ENCODE peak calls at places on chromosomes 3 and 15, in five cellular contexts. G, Y, M, X and D are unnamed samples.

GRCh38 chr15:38068600-38068999 is 134.2 kb downstream of the TMCO5A start:
- DNase-seq in G (no peak), Y (no peak), M (no peak), X (no peak), D (no peak)

GRCh38 chr15:66940368-66940767 is 125.0 kb upstream of the SMAD3 start:
- DNase-seq in X (peak), Y (no peak), M (no peak), G (no peak), D (no peak)

GRCh38 chr15:51917493-51917892 is 54.1 kb downstream of the LEO1 start:
- DNase-seq in Y (peak), M (peak), X (no peak), G (peak), D (peak)

GRCh38 chr3:60363817-60364216 is 887.4 kb downstream of the FHIT start:
- DNase-seq in X (no peak), M (no peak), G (no peak), Y (no peak), D (no peak)

GRCh38 chr3:196788509-196788908 is 48.9 kb downstream of the PAK2 start:
- DNase-seq in Y (peak), G (no peak), M (no peak), X (no peak), D (no peak)

GRCh38 chr3:10516835-10517465 is 11.6 kb upstream of the ATP2B2 start:
- DNase-seq in G (no peak), X (no peak), Y (no peak), M (no peak), D (no peak)

GRCh38 chr3:10419637-10420232 is 85.7 kb downstream of the ATP2B2 start:
- DNase-seq in Y (no peak), M (no peak), G (no peak), X (no peak), D (no peak)

GRCh38 chr3:18438586-18438985 is 13.4 kb upstream of the SATB1 start:
- DNase-seq in M (no peak), G (no peak), X (no peak), Y (no peak), D (no peak)

GRCh38 chr15:66429117-66429516 is 42.4 kb downstream of the MAP2K1 start:
- DNase-seq in M (no peak), G (no peak), X (no peak), Y (no peak), D (no peak)

GRCh38 chr3:149080011-149080698 is 6.2 kb downstream of the HLTF start:
- DNase-seq in G (no peak), Y (no peak), M (no peak), X (no peak), D (no peak)

GRCh38 chr3:105260385-105260784 is 106.3 kb upstream of the ALCAM start:
- DNase-seq in Y (no peak), G (no peak), M (no peak), X (no peak), D (peak)

GRCh38 chr15:52481915-52482314 is 46.8 kb downstream of the MYO5A start:
- DNase-seq in M (no peak), Y (no peak), G (no peak), X (peak), D (peak)

GRCh38 chr15:65264877-65265430 is 21.7 kb downstream of the PARP16 start:
- DNase-seq in X (no peak), M (no peak), Y (no peak), G (no peak), D (no peak)

GRCh38 chr3:108471346-108471935 is 39.0 kb downstream of the MYH15 start:
- DNase-seq in X (no peak), M (no peak), Y (no peak), G (no peak), D (peak)

GRCh38 chr15:65373163-65373651 is 4.6 kb downstream of the IGDCC3 start:
- DNase-seq in X (no peak), M (no peak), Y (no peak), G (peak), D (no peak)

GRCh38 chr3:57659810-57660439 is 33.0 kb downstream of the DENND6A start:
- DNase-seq in X (no peak), Y (no peak), G (no peak), M (no peak), D (no peak)

GRCh38 chr3:179695672-179696313 is 43.0 kb downstream of the USP13 start:
- DNase-seq in G (no peak), X (no peak), M (no peak), Y (no peak), D (no peak)

GRCh38 chr3:178971614-178972013 is 100.0 kb downstream of the ZMAT3 start:
- DNase-seq in X (no peak), M (no peak), Y (no peak), G (no peak), D (peak)

GRCh38 chr15:96220657-96221056 is 109.8 kb upstream of the NR2F2 start:
- DNase-seq in X (no peak), M (no peak), Y (no peak), G (no peak), D (no peak)

GRCh38 chr3:71487418-71487817 is 96.1 kb downstream of the FOXP1 start:
- DNase-seq in Y (no peak), G (no peak), X (no peak), M (no peak), D (no peak)

GRCh38 chr3:159929181-159929893 is 59.3 kb upstream of the IL12A start:
- DNase-seq in X (no peak), Y (no peak), G (peak), M (no peak), D (no peak)

GRCh38 chr15:38176696-38177095 is 75.9 kb upstream of the SPRED1 start:
- DNase-seq in Y (no peak), M (no peak), X (no peak), G (no peak), D (no peak)

GRCh38 chr3:146117406-146118285 is 43.3 kb downstream of the PLOD2 start:
- DNase-seq in Y (no peak), M (no peak), G (no peak), X (no peak), D (no peak)

GRCh38 chr3:4596596-4596995 is 103.4 kb downstream of the ITPR1 start:
- DNase-seq in M (no peak), G (no peak), Y (peak), X (no peak), D (no peak)

GRCh38 chr15:70063284-70063991 is 34.3 kb downstream of the TLE3 start:
- DNase-seq in X (no peak), G (no peak), Y (no peak), M (no peak), D (no peak)

GRCh38 chr3:101466465-101467309 is 46.3 kb downstream of the SENP7 start:
- DNase-seq in Y (no peak), G (peak), X (no peak), M (peak), D (no peak)

GRCh38 chr15:43517354-43518072 is at the start of gene MAP1A:
- DNase-seq in Y (peak), X (no peak), G (no peak), M (peak), D (no peak)

GRCh38 chr15:33030315-33030714 is 164.2 kb downstream of the FMN1 start:
- DNase-seq in X (no peak), G (no peak), Y (no peak), M (no peak), D (no peak)

GRCh38 chr3:114863848-114864247 is 283.2 kb downstream of the ZBTB20 start:
- DNase-seq in X (no peak), M (no peak), G (no peak), Y (no peak), D (no peak)

GRCh38 chr3:56130036-56130435 is 338.2 kb downstream of the ERC2 start:
- DNase-seq in Y (no peak), X (no peak), G (no peak), M (no peak), D (no peak)

GRCh38 chr3:155960060-155960459 is 89.6 kb downstream of the GMPS start:
- DNase-seq in Y (no peak), G (no peak), M (no peak), X (no peak), D (no peak)

GRCh38 chr3:40876496-40876895 is 322.8 kb upstream of the CTNNB1 start:
- DNase-seq in G (peak), Y (no peak), M (no peak), X (no peak), D (no peak)

GRCh38 chr15:90610220-90610619 is 80.5 kb downstream of the CRTC3 start:
- DNase-seq in Y (no peak), G (no peak), X (no peak), M (no peak), D (no peak)

GRCh38 chr15:68416158-68416535 is 15.8 kb downstream of the ITGA11 start:
- DNase-seq in M (no peak), G (no peak), X (no peak), Y (no peak), D (no peak)

GRCh38 chr15:60963557-60963956 is 265.5 kb downstream of the RORA start:
- DNase-seq in M (no peak), X (no peak), G (no peak), Y (no peak), D (no peak)

GRCh38 chr3:17901893-17902292 is 159.5 kb upstream of the TBC1D5 start:
- DNase-seq in G (no peak), X (no peak), M (no peak), Y (no peak), D (no peak)

GRCh38 chr15:59689626-59690236 is 611 bp upstream of the BNIP2 start:
- DNase-seq in G (peak), M (peak), X (no peak), Y (no peak), D (peak)
- TF ChIP-seq SP1 in G (no peak), M (no peak), X (no peak), Y (no peak), D (no peak)

DNA sequence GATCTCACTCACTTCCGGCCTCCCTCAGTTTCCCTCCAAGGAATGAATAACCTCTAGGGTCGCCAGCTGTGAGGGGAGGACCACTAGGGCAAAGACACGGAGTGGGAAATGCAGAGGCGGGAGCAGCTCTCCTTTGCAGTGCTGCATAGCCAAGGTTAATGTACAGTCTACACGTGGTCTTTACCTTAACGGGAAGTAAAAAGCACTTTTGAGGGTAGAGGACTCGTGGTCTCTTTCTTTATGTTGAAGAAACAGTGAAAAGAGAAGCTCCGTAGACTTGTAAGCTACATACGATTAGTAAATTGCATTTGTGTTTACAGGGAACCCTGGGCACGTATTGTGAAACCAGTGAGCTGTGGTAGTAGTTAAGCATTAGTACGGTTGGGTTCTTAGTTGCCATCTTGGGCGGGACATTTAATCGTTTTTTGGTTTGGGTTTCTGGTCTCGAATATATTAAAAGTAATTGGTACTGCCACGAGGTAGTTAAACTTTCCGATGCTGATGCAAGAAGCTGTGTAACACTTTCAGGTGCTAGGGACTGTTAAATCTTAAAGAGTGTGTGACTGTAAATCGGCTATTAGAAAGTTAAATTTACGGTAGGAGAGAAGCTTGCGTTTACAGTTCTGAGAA is 828 bp downstream of the U2SURP start:
- DNase-seq in M (no peak), G (peak), Y (peak), X (no peak), D (no peak)
- TF ChIP-seq SP1 in M (no peak), G (no peak), Y (no peak), X (no peak), D (no peak)

GRCh38 chr3:188900421-188900941 is 271.3 kb upstream of the TPRG1 start:
- DNase-seq in Y (no peak), M (no peak), X (no peak), G (no peak), D (peak)
- TF ChIP-seq SP1 in Y (no peak), M (no peak), X (no peak), G (no peak), D (peak)

DNA sequence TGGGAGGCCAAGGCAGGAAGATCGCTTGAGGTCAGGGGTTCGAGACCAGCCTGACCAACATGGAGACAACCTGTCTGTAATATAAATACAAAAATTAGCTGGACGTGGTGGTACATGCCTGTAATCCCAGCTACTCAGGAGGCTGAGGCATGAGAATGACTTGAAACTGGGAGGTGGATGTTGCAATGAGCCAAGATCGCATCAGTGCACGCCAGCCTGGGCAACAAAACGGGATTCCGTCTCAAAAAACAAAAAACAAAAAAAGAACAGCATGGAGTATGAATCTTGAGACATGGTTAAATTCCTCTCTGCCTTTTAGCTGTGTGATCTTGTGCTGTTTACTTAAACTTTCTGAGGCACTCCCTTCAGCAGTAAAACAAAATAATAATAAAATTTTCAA is 244.9 kb downstream of the FGF12 start:
- DNase-seq in M (no peak), X (no peak), G (no peak), Y (no peak), D (no peak)
- TF ChIP-seq SP1 in M (no peak), X (no peak), G (no peak), Y (no peak), D (no peak)

GRCh38 chr15:45276851-45277250 is 24.8 kb downstream of the SLC28A2 start:
- DNase-seq in M (no peak), X (peak), Y (peak), G (peak), D (no peak)
- TF ChIP-seq SP1 in M (no peak), X (no peak), Y (no peak), G (no peak), D (no peak)

GRCh38 chr15:42110367-42110766 is 16.0 kb upstream of the PLA2G4D start:
- DNase-seq in X (no peak), G (no peak), Y (no peak), M (no peak), D (no peak)
- TF ChIP-seq SP1 in X (no peak), G (no peak), Y (no peak), M (no peak), D (no peak)

GRCh38 chr3:64873400-64873799 is 185.6 kb upstream of the ADAMTS9 start:
- DNase-seq in X (no peak), M (no peak), Y (no peak), G (no peak), D (no peak)
- TF ChIP-seq SP1 in X (no peak), M (no peak), Y (no peak), G (no peak), D (no peak)

DNA sequence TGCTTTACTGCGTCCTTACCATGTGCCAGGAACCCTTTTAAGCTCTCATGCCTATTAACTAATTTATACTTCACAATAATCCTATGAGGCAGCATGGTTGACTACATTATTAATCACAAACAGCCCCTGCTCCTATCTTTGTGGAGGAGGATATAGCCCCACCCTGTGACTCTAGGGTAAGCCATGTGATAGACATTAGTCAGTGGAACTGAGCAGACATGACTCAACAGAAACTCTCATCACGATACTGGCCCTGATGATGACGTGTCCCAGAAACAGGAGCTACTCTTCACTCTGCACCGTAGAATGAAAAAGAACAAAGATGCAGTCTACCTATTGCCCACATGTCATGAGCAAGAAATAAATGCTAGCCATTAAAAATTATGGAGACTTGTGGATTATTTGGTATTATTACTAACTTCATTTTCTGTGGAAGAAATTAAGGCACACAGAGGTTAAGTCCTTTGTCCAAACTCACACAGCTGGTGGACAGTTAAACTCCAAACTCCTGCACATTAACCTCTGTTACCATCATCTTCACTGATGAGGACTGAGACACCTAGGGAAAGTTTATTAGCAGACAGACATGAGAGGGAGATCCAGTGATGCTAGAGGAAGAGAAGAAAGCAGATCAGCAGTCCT is 51.2 kb downstream of the CFAP20DC start:
- DNase-seq in M (no peak), G (no peak), X (no peak), Y (no peak), D (peak)
- TF ChIP-seq SP1 in M (no peak), G (no peak), X (no peak), Y (no peak), D (peak)

GRCh38 chr3:9397911-9398714 is 698 bp downstream of the SETD5 start:
- DNase-seq in X (no peak), Y (no peak), M (peak), G (peak), D (no peak)
- TF ChIP-seq SP1 in X (no peak), Y (no peak), M (no peak), G (no peak), D (no peak)